ENCODE peak calls at places on chromosomes 5 and 9, in ten cellular contexts. A is transverse colon, X is Calu3, W is upper lobe of right lung, V is RWPE1, U is foreskin fibroblast, T is tibial artery, N is colonic mucosa, Q is AG09319, Y is GM13976. Z is an unnamed sample.

GRCh38 chr9:17402309-17402708 is 176.6 kb upstream of the SH3GL2 start:
- DNase-seq in A (no peak), X (no peak), W (no peak), V (peak; percentile 7), U (peak; percentile 6), T (no peak), N (no peak), Q (peak; percentile 2), Y (no peak), Z (no peak)

GRCh38 chr9:14441976-14442651 is 128.2 kb upstream of the NFIB start:
- DNase-seq in A (no peak), X (no peak), W (no peak), V (no peak), U (no peak), T (no peak), N (no peak), Q (no peak), Y (no peak), Z (no peak)

GRCh38 chr5:13540154-13540815 is 404.2 kb downstream of the DNAH5 start:
- DNase-seq in A (no peak), X (no peak), W (no peak), V (no peak), U (no peak), T (no peak), N (no peak), Q (no peak), Y (no peak), Z (no peak)

GRCh38 chr5:170087168-170087817 is 18.4 kb upstream of the FOXI1 start:
- DNase-seq in A (no peak), X (no peak), W (no peak), V (no peak), U (no peak), T (no peak), N (no peak), Q (no peak), Y (no peak), Z (no peak)

GRCh38 chr9:37430841-37431597 is 8.5 kb downstream of the GRHPR start:
- DNase-seq in A (no peak), X (no peak), W (no peak), V (no peak), U (peak; percentile 38), T (no peak), N (no peak), Q (no peak), Y (no peak), Z (no peak)

GRCh38 chr9:28808042-28808441 is 1234.8 kb upstream of the C9orf72 start:
- DNase-seq in A (no peak), X (no peak), W (no peak), V (peak; percentile 35), U (peak; percentile 44), T (no peak), N (no peak), Q (no peak), Y (no peak), Z (no peak)

GRCh38 chr5:90015584-90016018 is 394.0 kb downstream of the CETN3 start:
- DNase-seq in A (no peak), X (no peak), W (no peak), V (peak; percentile 34), U (peak; percentile 9), T (no peak), N (no peak), Q (no peak), Y (peak; percentile 13), Z (no peak)

GRCh38 chr9:123795336-123795735 is 134.6 kb downstream of the DENND1A start:
- DNase-seq in A (no peak), X (no peak), W (no peak), V (no peak), U (no peak), T (no peak), N (no peak), Q (no peak), Y (no peak), Z (no peak)

GRCh38 chr9:131304676-131305366 is 15.3 kb downstream of the PLPP7 start:
- DNase-seq in A (no peak), X (no peak), W (no peak), V (no peak), U (peak; percentile 84), T (no peak), N (no peak), Q (no peak), Y (no peak), Z (no peak)

GRCh38 chr9:97744710-97745708 is 47.9 kb upstream of the XPA start:
- DNase-seq in A (no peak), X (no peak), W (no peak), V (peak; percentile 38), U (no peak), T (no peak), N (no peak), Q (no peak), Y (no peak), Z (peak; percentile 54)

GRCh38 chr5:124705577-124705976 is 40.9 kb downstream of the ZNF608 start:
- DNase-seq in A (no peak), X (no peak), W (no peak), V (no peak), U (no peak), T (no peak), N (no peak), Q (no peak), Y (no peak), Z (no peak)

GRCh38 chr9:20642045-20642444 is 19.7 kb upstream of the MLLT3 start:
- DNase-seq in A (no peak), X (no peak), W (no peak), V (no peak), U (no peak), T (no peak), N (no peak), Q (no peak), Y (no peak), Z (no peak)

GRCh38 chr9:120730661-120731514 is 16.6 kb upstream of the MEGF9 start:
- DNase-seq in A (no peak), X (peak; percentile 70), W (peak; percentile 80), V (peak; percentile 67), U (peak; percentile 92), T (peak; percentile 78), N (no peak), Q (peak; percentile 63), Y (no peak), Z (no peak)

GRCh38 chr5:128083033-128083810 is at the start of gene SLC12A2:
- DNase-seq in A (peak; percentile 92), X (peak; percentile 92), W (peak; percentile 96), V (peak; percentile 93), U (peak; percentile 98), T (peak; percentile 96), N (peak; percentile 92), Q (peak; percentile 90), Y (peak; percentile 89), Z (peak; percentile 96)

GRCh38 chr5:35354751-35355150 is 124.5 kb upstream of the PRLR start:
- DNase-seq in A (no peak), X (no peak), W (no peak), V (peak; percentile 47), U (no peak), T (no peak), N (no peak), Q (no peak), Y (no peak), Z (no peak)

GRCh38 chr5:74581988-74582365 is 58.6 kb downstream of the ENC1 start:
- DNase-seq in A (peak; percentile 65), X (peak; percentile 52), W (no peak), V (no peak), U (no peak), T (no peak), N (peak; percentile 62), Q (no peak), Y (no peak), Z (no peak)

GRCh38 chr9:89402695-89403427 is 84.6 kb downstream of the SECISBP2 start:
- DNase-seq in A (no peak), X (no peak), W (no peak), V (no peak), U (no peak), T (no peak), N (no peak), Q (no peak), Y (no peak), Z (no peak)

GRCh38 chr9:137303893-137304382 is 1.9 kb upstream of the NRARP start:
- DNase-seq in A (no peak), X (no peak), W (peak; percentile 64), V (no peak), U (no peak), T (no peak), N (peak; percentile 45), Q (no peak), Y (no peak), Z (no peak)

GRCh38 chr5:115601709-115602584 is at the start of gene TICAM2:
- DNase-seq in A (peak; percentile 68), X (peak; percentile 49), W (peak; percentile 81), V (peak; percentile 76), U (peak; percentile 88), T (peak; percentile 83), N (peak; percentile 74), Q (no peak), Y (peak; percentile 84), Z (no peak)
- TF ChIP-seq CTCF in A (peak; percentile 40), X (peak; percentile 30), W (peak; percentile 21), V (peak; percentile 35), U (no peak), T (peak; percentile 27), N (peak; percentile 12), Q (peak; percentile 2), Y (peak; percentile 9), Z (peak; percentile 17)

DNA sequence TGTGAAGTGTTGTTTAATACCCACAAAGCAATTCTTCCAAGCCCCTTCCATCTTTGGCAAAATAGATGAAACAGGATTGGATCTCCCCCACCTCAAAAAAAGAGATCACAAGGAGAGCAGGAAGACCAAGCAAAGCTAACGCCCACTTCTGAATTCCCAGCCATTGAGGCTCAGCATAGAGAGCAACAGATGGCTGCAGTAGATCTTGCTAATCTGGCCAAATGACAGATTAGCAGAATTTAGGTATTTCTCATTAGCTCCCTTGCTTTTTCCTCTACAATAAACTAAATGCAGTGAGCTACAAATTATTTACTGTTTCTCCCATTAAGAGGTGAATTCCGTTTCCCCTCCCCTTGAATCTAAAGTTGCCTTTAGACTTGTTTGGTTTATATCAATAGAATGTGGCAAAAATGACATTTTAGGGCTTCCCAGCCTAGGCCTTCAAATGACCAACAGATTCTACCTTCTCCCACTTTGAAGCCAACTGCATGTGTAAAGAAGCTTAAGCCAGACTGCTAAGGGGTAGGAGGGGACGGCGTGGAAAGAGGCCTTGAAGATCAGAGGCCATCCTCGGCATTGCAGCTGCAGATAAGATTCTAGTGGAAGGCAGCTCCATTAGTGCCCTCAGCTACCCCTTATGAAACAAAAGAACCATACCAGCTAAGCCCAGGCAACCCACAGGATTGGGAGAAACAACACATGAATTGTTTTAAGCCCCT is 56.8 kb upstream of the CPEB4 start:
- DNase-seq in A (no peak), X (no peak), W (no peak), V (no peak), U (no peak), T (no peak), N (no peak), Q (no peak), Y (no peak), Z (no peak)
- TF ChIP-seq CTCF in A (no peak), X (no peak), W (no peak), V (no peak), U (no peak), T (no peak), N (no peak), Q (no peak), Y (no peak), Z (no peak)

GRCh38 chr5:18113724-18114123 is 479.5 kb downstream of the TAF11L14 start:
- DNase-seq in A (no peak), X (no peak), W (no peak), V (no peak), U (no peak), T (no peak), N (no peak), Q (no peak), Y (no peak), Z (no peak)
- TF ChIP-seq CTCF in A (no peak), X (no peak), W (peak; percentile 29), V (no peak), U (no peak), T (no peak), N (no peak), Q (no peak), Y (no peak), Z (peak; percentile 78)

GRCh38 chr9:129435272-129435671 is 185.6 kb downstream of the C9orf50 start:
- DNase-seq in A (no peak), X (no peak), W (no peak), V (no peak), U (peak; percentile 30), T (no peak), N (no peak), Q (no peak), Y (no peak), Z (no peak)
- TF ChIP-seq CTCF in A (no peak), X (no peak), W (no peak), V (no peak), U (no peak), T (no peak), N (no peak), Q (no peak), Y (no peak), Z (no peak)